ENCODE peak calls at places on chromosomes 16 and 17, in eight cellular contexts. D is psoas muscle, S is AG10803, B is astrocyte of the spinal cord, V is choroid plexus epithelial cell, M is thoracic aorta, Y is cardiac muscle cell, L is body of pancreas. Z is an unnamed sample.

GRCh38 chr16:8931864-8932263 is 31.8 kb downstream of the USP7 start:
- DNase-seq in D (peak), S (peak), B (peak), V (peak), M (no peak), Y (peak), L (peak), Z (peak)

GRCh38 chr16:68236804-68237242 is 896 bp upstream of the ESRP2 start:
- DNase-seq in D (no peak), S (no peak), B (peak), V (no peak), M (no peak), Y (no peak), L (no peak), Z (no peak)

GRCh38 chr17:57422574-57423164 is 166.3 kb downstream of the MSI2 start:
- DNase-seq in D (peak), S (peak), B (peak), V (no peak), M (peak), Y (no peak), L (no peak), Z (no peak)

GRCh38 chr16:12708266-12708665 is 95.4 kb downstream of the CPPED1 start:
- DNase-seq in D (no peak), S (no peak), B (no peak), V (peak), M (no peak), Y (no peak), L (no peak), Z (no peak)

GRCh38 chr17:43831633-43832032 is 1.3 kb downstream of the MPP3 start:
- DNase-seq in D (no peak), S (no peak), B (no peak), V (no peak), M (no peak), Y (peak), L (peak), Z (no peak)

GRCh38 chr17:6456914-6457687 is 12.8 kb downstream of the PIMREG start:
- DNase-seq in D (peak), S (peak), B (peak), V (peak), M (no peak), Y (no peak), L (no peak), Z (no peak)

GRCh38 chr16:85983606-85984005 is 84.6 kb downstream of the IRF8 start:
- DNase-seq in D (no peak), S (no peak), B (no peak), V (no peak), M (no peak), Y (no peak), L (no peak), Z (no peak)

GRCh38 chr17:2844386-2844785 is 48.1 kb downstream of the RAP1GAP2 start:
- DNase-seq in D (no peak), S (no peak), B (no peak), V (peak), M (no peak), Y (no peak), L (no peak), Z (no peak)

GRCh38 chr16:11078812-11079459 is 134.6 kb downstream of the CLEC16A start:
- DNase-seq in D (no peak), S (peak), B (peak), V (peak), M (no peak), Y (no peak), L (peak), Z (no peak)

GRCh38 chr16:65574311-65574966 is 452.6 kb upstream of the CDH11 start:
- DNase-seq in D (no peak), S (no peak), B (no peak), V (no peak), M (no peak), Y (no peak), L (no peak), Z (no peak)

GRCh38 chr17:16379654-16380053 is 1.2 kb upstream of the UBB start:
- DNase-seq in D (peak), S (no peak), B (no peak), V (no peak), M (no peak), Y (no peak), L (no peak), Z (no peak)

GRCh38 chr17:62139141-62139540 is 74.1 kb upstream of the MED13 start:
- DNase-seq in D (no peak), S (no peak), B (no peak), V (no peak), M (no peak), Y (no peak), L (no peak), Z (no peak)

GRCh38 chr17:31508310-31509094 is 117.0 kb downstream of the RAB11FIP4 start:
- DNase-seq in D (peak), S (no peak), B (no peak), V (no peak), M (no peak), Y (peak), L (no peak), Z (no peak)

GRCh38 chr16:22181426-22181825 is 19.1 kb downstream of the SDR42E2 start:
- DNase-seq in D (peak), S (no peak), B (no peak), V (no peak), M (no peak), Y (no peak), L (no peak), Z (no peak)

GRCh38 chr16:14354561-14355351 is 275.3 kb downstream of the PARN start:
- DNase-seq in D (no peak), S (peak), B (no peak), V (peak), M (no peak), Y (no peak), L (no peak), Z (no peak)

GRCh38 chr17:42760652-42761581 is at the start of gene RAMP2:
- DNase-seq in D (peak), S (no peak), B (no peak), V (no peak), M (no peak), Y (peak), L (peak), Z (no peak)

GRCh38 chr16:7268182-7268581 is 64.5 kb upstream of the RBFOX1 start:
- DNase-seq in D (no peak), S (no peak), B (no peak), V (peak), M (no peak), Y (peak), L (no peak), Z (no peak)

GRCh38 chr16:16038950-16039349 is 89.5 kb downstream of the ABCC1 start:
- DNase-seq in D (no peak), S (no peak), B (no peak), V (no peak), M (no peak), Y (no peak), L (no peak), Z (no peak)

GRCh38 chr16:70784692-70785317 is 16.2 kb downstream of the VAC14 start:
- DNase-seq in D (no peak), S (no peak), B (no peak), V (no peak), M (no peak), Y (no peak), L (no peak), Z (no peak)

GRCh38 chr16:4612474-4612931 is 2.2 kb downstream of the UBALD1 start:
- DNase-seq in D (no peak), S (no peak), B (no peak), V (no peak), M (no peak), Y (no peak), L (no peak), Z (no peak)

GRCh38 chr16:49575352-49576172 is 202.0 kb downstream of the C16orf78 start:
- DNase-seq in D (no peak), S (no peak), B (no peak), V (no peak), M (no peak), Y (peak), L (no peak), Z (no peak)

GRCh38 chr17:66580178-66580577 is 254.7 kb upstream of the CACNG5 start:
- DNase-seq in D (no peak), S (peak), B (peak), V (peak), M (no peak), Y (peak), L (peak), Z (peak)

GRCh38 chr16:66058181-66058580 is 308.3 kb upstream of the CDH5 start:
- DNase-seq in D (no peak), S (peak), B (peak), V (no peak), M (no peak), Y (no peak), L (no peak), Z (no peak)

GRCh38 chr16:54265558-54266213 is 20.9 kb downstream of the IRX3 start:
- DNase-seq in D (no peak), S (peak), B (no peak), V (no peak), M (no peak), Y (no peak), L (no peak), Z (no peak)

GRCh38 chr17:36583787-36584186 is 7.9 kb upstream of the DHRS11 start:
- DNase-seq in D (no peak), S (no peak), B (no peak), V (no peak), M (no peak), Y (no peak), L (no peak), Z (no peak)

GRCh38 chr17:48576479-48577309 is 1.5 kb downstream of the HOXB4 start:
- DNase-seq in D (no peak), S (peak), B (peak), V (no peak), M (no peak), Y (no peak), L (no peak), Z (no peak)

GRCh38 chr16:77991701-77992100 is 30.6 kb upstream of the CLEC3A start:
- DNase-seq in D (no peak), S (no peak), B (no peak), V (no peak), M (no peak), Y (no peak), L (no peak), Z (no peak)

GRCh38 chr17:82639628-82640027 is 8.6 kb downstream of the WDR45B start:
- DNase-seq in D (no peak), S (no peak), B (no peak), V (no peak), M (no peak), Y (no peak), L (no peak), Z (no peak)

GRCh38 chr17:80104321-80104955 is 3.1 kb downstream of the GAA start:
- DNase-seq in D (peak), S (no peak), B (peak), V (peak), M (no peak), Y (peak), L (peak), Z (no peak)

GRCh38 chr17:21425736-21426135 is 49.6 kb downstream of the KCNJ12 start:
- DNase-seq in D (no peak), S (peak), B (no peak), V (no peak), M (no peak), Y (no peak), L (no peak), Z (no peak)
- TF ChIP-seq CTCF in D (no peak), S (no peak), B (no peak), V (no peak), M (no peak), Y (no peak), L (no peak), Z (no peak)

GRCh38 chr17:34166394-34166793 is 88.7 kb upstream of the CCL2 start:
- DNase-seq in D (no peak), S (no peak), B (no peak), V (no peak), M (no peak), Y (no peak), L (no peak), Z (no peak)

GRCh38 chr17:34161600-34161999 is 93.5 kb upstream of the CCL2 start:
- DNase-seq in D (no peak), S (no peak), B (no peak), V (no peak), M (no peak), Y (no peak), L (no peak), Z (no peak)

GRCh38 chr17:34167359-34167758 is 87.7 kb upstream of the CCL2 start:
- DNase-seq in D (no peak), S (no peak), B (no peak), V (no peak), M (no peak), Y (no peak), L (peak), Z (no peak)

GRCh38 chr17:34163681-34164080 is 91.4 kb upstream of the CCL2 start:
- DNase-seq in D (no peak), S (peak), B (no peak), V (no peak), M (no peak), Y (peak), L (no peak), Z (no peak)

GRCh38 chr17:34163123-34163522 is 92.0 kb upstream of the CCL2 start:
- DNase-seq in D (no peak), S (no peak), B (no peak), V (no peak), M (no peak), Y (no peak), L (no peak), Z (no peak)
- H3K4me3 ChIP-seq in D (no peak), S (no peak), B (no peak), V (no peak), M (no peak), Y (no peak), L (no peak), Z (no peak)

GRCh38 chr16:63904182-63904581 is 1217.7 kb downstream of the CDH11 start:
- DNase-seq in D (no peak), S (no peak), B (no peak), V (no peak), M (no peak), Y (no peak), L (no peak), Z (no peak)
- TF ChIP-seq CTCF in D (no peak), S (no peak), B (no peak), V (no peak), M (no peak), Y (no peak), L (no peak), Z (no peak)

DNA sequence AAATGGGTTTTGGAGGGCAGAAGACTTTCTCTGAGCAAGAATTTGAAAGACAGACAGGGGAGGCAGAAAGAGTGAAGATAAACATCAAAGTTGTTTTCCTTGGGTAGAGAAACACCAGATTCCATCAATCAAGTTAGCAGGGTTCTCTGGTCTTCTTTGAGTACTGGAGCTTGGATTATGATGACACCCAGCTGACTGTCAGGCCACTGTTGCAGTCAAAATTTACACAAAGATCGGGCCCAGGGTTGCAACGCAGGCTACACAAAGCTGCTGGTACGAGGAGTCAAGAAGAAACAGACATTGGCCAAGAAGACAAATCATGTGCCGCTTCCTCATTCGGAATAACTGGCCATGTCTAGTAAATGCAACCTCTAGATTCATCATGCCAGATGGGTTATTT is 396.2 kb upstream of the XYLT1 start:
- DNase-seq in D (no peak), S (no peak), B (no peak), V (no peak), M (no peak), Y (no peak), L (no peak), Z (no peak)
- H3K4me3 ChIP-seq in D (no peak), S (no peak), B (no peak), V (no peak), M (no peak), Y (no peak), L (no peak), Z (no peak)

GRCh38 chr16:27169511-27170071 is 33.7 kb upstream of the KDM8 start:
- DNase-seq in D (no peak), S (peak), B (peak), V (peak), M (no peak), Y (no peak), L (no peak), Z (no peak)
- TF ChIP-seq CTCF in D (no peak), S (peak), B (peak), V (peak), M (no peak), Y (peak), L (no peak), Z (peak)

GRCh38 chr17:50529849-50530248 is 2.7 kb upstream of the EPN3 start:
- DNase-seq in D (no peak), S (no peak), B (no peak), V (no peak), M (no peak), Y (no peak), L (no peak), Z (no peak)

GRCh38 chr17:50524838-50525237 is 7.7 kb upstream of the EPN3 start:
- DNase-seq in D (no peak), S (no peak), B (no peak), V (no peak), M (no peak), Y (no peak), L (no peak), Z (no peak)

GRCh38 chr17:50527949-50528474 is 4.5 kb upstream of the EPN3 start:
- DNase-seq in D (no peak), S (no peak), B (no peak), V (no peak), M (no peak), Y (no peak), L (no peak), Z (no peak)

GRCh38 chr17:50523208-50523607 is 9.3 kb upstream of the EPN3 start:
- DNase-seq in D (no peak), S (no peak), B (no peak), V (no peak), M (no peak), Y (no peak), L (no peak), Z (no peak)

GRCh38 chr17:50527155-50527762 is 5.3 kb upstream of the EPN3 start:
- DNase-seq in D (no peak), S (no peak), B (no peak), V (no peak), M (no peak), Y (no peak), L (no peak), Z (no peak)
- H3K4me3 ChIP-seq in D (no peak), S (no peak), B (no peak), V (no peak), M (no peak), Y (no peak), L (no peak), Z (no peak)

GRCh38 chr16:84367297-84367680 is 1.0 kb upstream of the ATP2C2 start:
- DNase-seq in D (no peak), S (no peak), B (no peak), V (no peak), M (no peak), Y (no peak), L (no peak), Z (no peak)

GRCh38 chr16:84368327-84368996 is at the start of gene ATP2C2:
- DNase-seq in D (no peak), S (no peak), B (no peak), V (no peak), M (no peak), Y (peak), L (peak), Z (no peak)

GRCh38 chr16:84369105-84369504 is 767 bp downstream of the ATP2C2 start:
- DNase-seq in D (no peak), S (no peak), B (no peak), V (no peak), M (no peak), Y (no peak), L (no peak), Z (no peak)

GRCh38 chr16:84367750-84368320 is 503 bp upstream of the ATP2C2 start:
- DNase-seq in D (no peak), S (no peak), B (no peak), V (no peak), M (no peak), Y (no peak), L (peak), Z (no peak)

GRCh38 chr16:84366208-84366607 is 2.1 kb upstream of the ATP2C2 start:
- DNase-seq in D (no peak), S (no peak), B (no peak), V (no peak), M (no peak), Y (no peak), L (no peak), Z (no peak)
- TF ChIP-seq CTCF in D (no peak), S (no peak), B (no peak), V (no peak), M (no peak), Y (no peak), L (no peak), Z (no peak)